ENCODE peak calls at places on chromosomes 7 and 10, in ten cellular contexts. One of them, this sample, is unnamed.

GRCh38 chr7:953547-954327 is 743 bp downstream of the ADAP1 start:
- DNase-seq in NCI-H510A treated with DMSO at 0.1 percent for 48 hours: no peak
- DNase-seq in EL: peak; percentile 47
- DNase-seq in iris pigment epithelial cell: peak; percentile 22
- DNase-seq in fibroblast of mammary gland: no peak
- DNase-seq in NCI-H2081: peak; percentile 30
- DNase-seq in progenitor cell of endocrine pancreas: no peak
- DNase-seq in T-helper 2 cell: peak; percentile 23
- DNase-seq in foreskin melanocyte: no peak
- DNase-seq in mucosa of descending colon: peak; percentile 87
- DNase-seq in this sample: no peak

GRCh38 chr10:70560511-70560931 is 42.0 kb downstream of the PRF1 start:
- DNase-seq in NCI-H510A treated with DMSO at 0.1 percent for 48 hours: no peak
- DNase-seq in EL: no peak
- DNase-seq in iris pigment epithelial cell: no peak
- DNase-seq in fibroblast of mammary gland: no peak
- DNase-seq in NCI-H2081: no peak
- DNase-seq in progenitor cell of endocrine pancreas: no peak
- DNase-seq in T-helper 2 cell: no peak
- DNase-seq in foreskin melanocyte: no peak
- DNase-seq in mucosa of descending colon: no peak
- DNase-seq in this sample: no peak

GRCh38 chr7:117384693-117385092 is 42.6 kb downstream of the ASZ1 start:
- DNase-seq in NCI-H510A treated with DMSO at 0.1 percent for 48 hours: no peak
- DNase-seq in EL: no peak
- DNase-seq in iris pigment epithelial cell: peak; percentile 33
- DNase-seq in fibroblast of mammary gland: no peak
- DNase-seq in NCI-H2081: no peak
- DNase-seq in progenitor cell of endocrine pancreas: no peak
- DNase-seq in T-helper 2 cell: no peak
- DNase-seq in foreskin melanocyte: no peak
- DNase-seq in mucosa of descending colon: no peak
- DNase-seq in this sample: no peak

GRCh38 chr7:35645691-35646090 is 49.2 kb downstream of the HERPUD2 start:
- DNase-seq in NCI-H510A treated with DMSO at 0.1 percent for 48 hours: no peak
- DNase-seq in EL: no peak
- DNase-seq in iris pigment epithelial cell: no peak
- DNase-seq in fibroblast of mammary gland: no peak
- DNase-seq in NCI-H2081: no peak
- DNase-seq in progenitor cell of endocrine pancreas: no peak
- DNase-seq in T-helper 2 cell: no peak
- DNase-seq in foreskin melanocyte: no peak
- DNase-seq in mucosa of descending colon: no peak
- DNase-seq in this sample: no peak

GRCh38 chr10:70478191-70479160 is at the start of gene PALD1:
- DNase-seq in NCI-H510A treated with DMSO at 0.1 percent for 48 hours: peak; percentile 42
- DNase-seq in EL: peak; percentile 64
- DNase-seq in iris pigment epithelial cell: peak; percentile 19
- DNase-seq in fibroblast of mammary gland: peak; percentile 14
- DNase-seq in NCI-H2081: peak; percentile 27
- DNase-seq in progenitor cell of endocrine pancreas: peak; percentile 31
- DNase-seq in T-helper 2 cell: no peak
- DNase-seq in foreskin melanocyte: no peak
- DNase-seq in mucosa of descending colon: peak; percentile 71
- DNase-seq in this sample: peak; percentile 41

GRCh38 chr10:125626671-125627070 is 56.3 kb downstream of the TEX36 start:
- DNase-seq in NCI-H510A treated with DMSO at 0.1 percent for 48 hours: no peak
- DNase-seq in EL: no peak
- DNase-seq in iris pigment epithelial cell: no peak
- DNase-seq in fibroblast of mammary gland: no peak
- DNase-seq in NCI-H2081: no peak
- DNase-seq in progenitor cell of endocrine pancreas: no peak
- DNase-seq in T-helper 2 cell: no peak
- DNase-seq in foreskin melanocyte: no peak
- DNase-seq in mucosa of descending colon: no peak
- DNase-seq in this sample: no peak

GRCh38 chr7:90657481-90657880 is 61.4 kb downstream of the CDK14 start:
- DNase-seq in NCI-H510A treated with DMSO at 0.1 percent for 48 hours: no peak
- DNase-seq in EL: no peak
- DNase-seq in iris pigment epithelial cell: no peak
- DNase-seq in fibroblast of mammary gland: peak; percentile 42
- DNase-seq in NCI-H2081: no peak
- DNase-seq in progenitor cell of endocrine pancreas: no peak
- DNase-seq in T-helper 2 cell: no peak
- DNase-seq in foreskin melanocyte: no peak
- DNase-seq in mucosa of descending colon: no peak
- DNase-seq in this sample: no peak

GRCh38 chr10:19815478-19816419 is 483 bp upstream of the PLXDC2 start:
- DNase-seq in NCI-H510A treated with DMSO at 0.1 percent for 48 hours: peak; percentile 17
- DNase-seq in EL: peak; percentile 0
- DNase-seq in iris pigment epithelial cell: peak; percentile 71
- DNase-seq in fibroblast of mammary gland: peak; percentile 42
- DNase-seq in NCI-H2081: peak; percentile 11
- DNase-seq in progenitor cell of endocrine pancreas: peak; percentile 69
- DNase-seq in T-helper 2 cell: no peak
- DNase-seq in foreskin melanocyte: no peak
- DNase-seq in mucosa of descending colon: peak; percentile 79
- DNase-seq in this sample: no peak

GRCh38 chr10:132388901-132389630 is 7.9 kb upstream of the PWWP2B start:
- DNase-seq in NCI-H510A treated with DMSO at 0.1 percent for 48 hours: no peak
- DNase-seq in EL: peak; percentile 23
- DNase-seq in iris pigment epithelial cell: no peak
- DNase-seq in fibroblast of mammary gland: peak; percentile 14
- DNase-seq in NCI-H2081: no peak
- DNase-seq in progenitor cell of endocrine pancreas: no peak
- DNase-seq in T-helper 2 cell: no peak
- DNase-seq in foreskin melanocyte: no peak
- DNase-seq in mucosa of descending colon: peak; percentile 65
- DNase-seq in this sample: no peak

GRCh38 chr10:46520941-46521340 is 35.5 kb downstream of the GPRIN2 start:
- DNase-seq in NCI-H510A treated with DMSO at 0.1 percent for 48 hours: no peak
- DNase-seq in EL: peak; percentile 66
- DNase-seq in iris pigment epithelial cell: peak; percentile 31
- DNase-seq in fibroblast of mammary gland: peak; percentile 40
- DNase-seq in NCI-H2081: peak; percentile 57
- DNase-seq in progenitor cell of endocrine pancreas: no peak
- DNase-seq in T-helper 2 cell: no peak
- DNase-seq in foreskin melanocyte: no peak
- DNase-seq in mucosa of descending colon: no peak
- DNase-seq in this sample: no peak

GRCh38 chr10:97553575-97554100 is 18.9 kb upstream of the ANKRD2 start:
- DNase-seq in NCI-H510A treated with DMSO at 0.1 percent for 48 hours: peak; percentile 84
- DNase-seq in EL: peak; percentile 71
- DNase-seq in iris pigment epithelial cell: peak; percentile 78
- DNase-seq in fibroblast of mammary gland: peak; percentile 78
- DNase-seq in NCI-H2081: peak; percentile 48
- DNase-seq in progenitor cell of endocrine pancreas: peak; percentile 40
- DNase-seq in T-helper 2 cell: peak; percentile 11
- DNase-seq in foreskin melanocyte: peak; percentile 40
- DNase-seq in mucosa of descending colon: no peak
- DNase-seq in this sample: peak; percentile 35

GRCh38 chr10:49334993-49335972 is 36.3 kb downstream of the C10orf71 start:
- DNase-seq in NCI-H510A treated with DMSO at 0.1 percent for 48 hours: no peak
- DNase-seq in EL: no peak
- DNase-seq in iris pigment epithelial cell: no peak
- DNase-seq in fibroblast of mammary gland: no peak
- DNase-seq in NCI-H2081: no peak
- DNase-seq in progenitor cell of endocrine pancreas: no peak
- DNase-seq in T-helper 2 cell: peak; percentile 18
- DNase-seq in foreskin melanocyte: no peak
- DNase-seq in mucosa of descending colon: no peak
- DNase-seq in this sample: no peak

GRCh38 chr10:102065561-102066420 is 642 bp downstream of the HPS6 start:
- DNase-seq in NCI-H510A treated with DMSO at 0.1 percent for 48 hours: no peak
- DNase-seq in EL: peak; percentile 30
- DNase-seq in iris pigment epithelial cell: peak; percentile 32
- DNase-seq in fibroblast of mammary gland: no peak
- DNase-seq in NCI-H2081: peak; percentile 3
- DNase-seq in progenitor cell of endocrine pancreas: peak; percentile 25
- DNase-seq in T-helper 2 cell: peak; percentile 7
- DNase-seq in foreskin melanocyte: no peak
- DNase-seq in mucosa of descending colon: peak; percentile 64
- DNase-seq in this sample: peak; percentile 32

GRCh38 chr10:56508562-56508961 is 147.5 kb upstream of the ZWINT start:
- DNase-seq in NCI-H510A treated with DMSO at 0.1 percent for 48 hours: no peak
- DNase-seq in EL: no peak
- DNase-seq in iris pigment epithelial cell: no peak
- DNase-seq in fibroblast of mammary gland: no peak
- DNase-seq in NCI-H2081: no peak
- DNase-seq in progenitor cell of endocrine pancreas: no peak
- DNase-seq in T-helper 2 cell: no peak
- DNase-seq in foreskin melanocyte: no peak
- DNase-seq in mucosa of descending colon: no peak
- DNase-seq in this sample: no peak

This sample was measured in activated B cell treated with CpG ODN at 0.5 μM for 24 hours.